ENCODE peak calls at places on chromosomes 7 and 10, in four cellular contexts. D, T, S and H are unnamed samples.

GRCh38 chr7:78852951-78853350 is 600.5 kb downstream of the MAGI2 start:
- DNase-seq in T (no peak), D (no peak), S (no peak), H (no peak)

GRCh38 chr7:128947854-128948253 is 10.1 kb downstream of the IRF5 start:
- DNase-seq in S (no peak), D (no peak), T (no peak), H (no peak)

GRCh38 chr10:80204193-80204714 is 1.1 kb downstream of the ANXA11 start:
- DNase-seq in T (no peak), D (no peak), S (peak), H (peak)

GRCh38 chr7:157276731-157277562 is 59.9 kb upstream of the DNAJB6 start:
- DNase-seq in T (no peak), D (no peak), S (no peak), H (peak)

GRCh38 chr7:105352018-105352612 is 36.6 kb downstream of the SRPK2 start:
- DNase-seq in D (peak), T (peak), S (no peak), H (peak)

GRCh38 chr7:149727053-149727452 is 46.3 kb downstream of the ZNF467 start:
- DNase-seq in S (no peak), T (no peak), D (no peak), H (no peak)

GRCh38 chr10:28551086-28551485 is 18.2 kb downstream of the WAC start:
- DNase-seq in T (no peak), S (no peak), D (no peak), H (no peak)

GRCh38 chr7:33836797-33837355 is 68.5 kb upstream of the BMPER start:
- DNase-seq in S (peak), T (no peak), D (no peak), H (no peak)

GRCh38 chr7:41222704-41223103 is 480.2 kb downstream of the INHBA start:
- DNase-seq in T (no peak), S (no peak), D (no peak), H (no peak)

GRCh38 chr10:51000164-51000563 is 74.1 kb upstream of the PRKG1 start:
- DNase-seq in D (no peak), S (no peak), T (no peak), H (no peak)

GRCh38 chr10:114687459-114687858 is 29.4 kb upstream of the ABLIM1 start:
- DNase-seq in D (no peak), T (no peak), S (no peak), H (no peak)

GRCh38 chr7:117164578-117164977 is 158.3 kb downstream of the WNT2 start:
- DNase-seq in S (no peak), T (no peak), D (no peak), H (no peak)

GRCh38 chr10:4626919-4627318 is 199.1 kb upstream of the AKR1E2 start:
- DNase-seq in T (no peak), S (no peak), D (no peak), H (no peak)

GRCh38 chr10:48684792-48685651 is at the start of gene WDFY4:
- DNase-seq in D (no peak), S (no peak), T (peak), H (peak)

GRCh38 chr7:55477781-55478374 is 94.4 kb downstream of the VOPP1 start:
- DNase-seq in D (no peak), T (no peak), S (no peak), H (no peak)

GRCh38 chr7:144437370-144438191 is 34.1 kb upstream of the NOBOX start:
- DNase-seq in S (peak), T (peak), D (peak), H (peak)

GRCh38 chr7:100875356-100875751 is 451 bp downstream of the SRRT start:
- DNase-seq in S (peak), T (no peak), D (no peak), H (peak)

GRCh38 chr7:93728292-93728691 is 153.8 kb upstream of the CALCR start:
- DNase-seq in S (no peak), D (no peak), T (no peak), H (no peak)

GRCh38 chr7:103573479-103574058 is 127.6 kb upstream of the SLC26A5 start:
- DNase-seq in T (peak), D (no peak), S (peak), H (peak)

GRCh38 chr10:78336402-78336791 is 302.7 kb downstream of the RPS24 start:
- DNase-seq in T (no peak), D (peak), S (no peak), H (no peak)

GRCh38 chr10:124497196-124497990 is 35.8 kb downstream of the LHPP start:
- DNase-seq in D (no peak), S (no peak), T (no peak), H (no peak)

GRCh38 chr10:8054498-8055407 is at the start of gene GATA3:
- DNase-seq in T (no peak), S (peak), D (no peak), H (peak)

GRCh38 chr7:138853448-138853847 is 55.5 kb upstream of the ATP6V0A4 start:
- DNase-seq in D (no peak), S (no peak), T (no peak), H (no peak)

GRCh38 chr7:116324582-116324981 is 114.2 kb downstream of the TES start:
- DNase-seq in S (no peak), D (no peak), T (no peak), H (no peak)

GRCh38 chr7:137625197-137625596 is 221.6 kb downstream of the DGKI start:
- DNase-seq in D (no peak), T (no peak), S (no peak), H (no peak)

GRCh38 chr10:50422259-50422658 is 170.9 kb upstream of the ASAH2 start:
- DNase-seq in D (no peak), T (no peak), S (no peak), H (no peak)

GRCh38 chr10:120253131-120253530 is 203.9 kb upstream of the PLPP4 start:
- DNase-seq in S (peak), T (no peak), D (no peak), H (no peak)

GRCh38 chr10:98029149-98030092 is 1.0 kb downstream of the CRTAC1 start:
- DNase-seq in S (no peak), D (no peak), T (no peak), H (no peak)

GRCh38 chr10:17349717-17350116 is 104.7 kb downstream of the ST8SIA6 start:
- DNase-seq in S (peak), D (no peak), T (no peak), H (no peak)

GRCh38 chr10:30915141-30915540 is 116.5 kb downstream of the ZNF438 start:
- DNase-seq in S (no peak), D (no peak), T (no peak), H (no peak)

GRCh38 chr10:124174071-124174566 is 80.7 kb upstream of the CHST15 start:
- DNase-seq in D (no peak), T (no peak), S (no peak), H (no peak)

GRCh38 chr7:146655928-146656797 is 539.6 kb downstream of the CNTNAP2 start:
- DNase-seq in T (no peak), S (peak), D (no peak), H (no peak)

GRCh38 chr10:99966306-99966705 is 43.4 kb downstream of the DNMBP start:
- DNase-seq in S (peak), T (no peak), D (no peak), H (no peak)

GRCh38 chr7:90180649-90181048 is 26.4 kb downstream of the STEAP1 start:
- DNase-seq in D (no peak), S (no peak), T (no peak), H (no peak)

GRCh38 chr7:54831046-54831643 is 72.1 kb upstream of the SEC61G start:
- DNase-seq in D (no peak), S (peak), T (no peak), H (no peak)

DNA sequence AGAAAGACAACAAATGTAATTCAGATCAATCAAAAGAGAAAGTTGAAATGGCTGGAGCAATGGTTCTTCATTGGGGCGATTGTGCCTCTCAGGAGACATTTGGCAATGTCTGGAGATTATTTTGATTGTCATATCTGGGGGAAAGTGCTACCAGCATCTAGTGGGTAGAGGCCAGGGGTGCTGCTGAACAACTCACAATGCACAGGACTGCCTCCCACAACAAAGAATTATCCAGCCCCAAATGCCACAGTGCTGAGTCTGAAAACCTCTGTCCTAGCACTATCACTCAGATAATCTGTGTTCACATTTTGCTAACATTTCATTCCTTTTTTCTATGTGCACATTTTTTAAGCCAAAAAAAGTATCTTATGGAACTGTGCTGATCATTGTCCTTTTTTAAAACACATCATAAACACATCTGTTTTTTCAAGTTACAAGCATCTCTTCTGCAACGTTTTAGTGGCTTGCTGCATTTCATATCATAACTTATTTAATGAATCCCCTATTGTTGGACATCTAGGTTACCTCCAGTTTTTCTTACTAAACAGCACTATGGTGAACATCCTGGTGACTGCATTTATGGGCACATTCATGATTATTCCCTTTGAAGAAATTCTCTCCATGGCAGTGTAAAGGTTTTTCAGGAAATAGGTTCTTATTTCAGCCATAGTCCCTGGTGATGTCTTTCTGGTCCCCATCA is 114.2 kb downstream of the C10orf105 start:
- DNase-seq in T (no peak), D (no peak), S (no peak), H (no peak)
- TF ChIP-seq CTCF in T (no peak), D (no peak), S (no peak), H (no peak)

DNA sequence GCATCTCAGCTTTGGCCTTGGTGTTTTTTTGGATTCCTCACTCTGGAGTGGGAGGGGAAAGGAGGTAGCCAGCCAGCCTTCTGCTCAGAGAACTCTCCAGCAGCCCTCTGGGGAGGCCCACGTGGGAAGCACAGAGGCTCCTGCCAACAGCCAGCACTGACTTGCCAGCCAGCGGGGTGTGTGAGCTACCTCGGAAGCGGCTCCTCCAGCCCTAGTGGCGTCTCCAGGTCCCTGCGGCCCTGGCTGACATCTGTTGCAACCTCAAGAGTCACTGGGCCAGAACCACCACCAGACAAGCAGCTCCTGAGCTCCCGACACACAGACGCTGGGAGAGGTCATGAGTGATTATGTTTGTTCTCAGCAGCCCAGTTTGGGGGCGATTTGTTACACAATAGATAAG is 180.2 kb upstream of the FZD8 start:
- DNase-seq in T (no peak), S (peak), D (peak), H (no peak)
- TF ChIP-seq CTCF in T (no peak), S (peak), D (no peak), H (no peak)

GRCh38 chr10:45675388-45675787 is 2.8 kb upstream of the ZFAND4 start:
- DNase-seq in S (no peak), T (no peak), D (no peak), H (no peak)

GRCh38 chr10:45673074-45673628 is 579 bp upstream of the ZFAND4 start:
- DNase-seq in D (no peak), S (no peak), T (no peak), H (no peak)

DNA sequence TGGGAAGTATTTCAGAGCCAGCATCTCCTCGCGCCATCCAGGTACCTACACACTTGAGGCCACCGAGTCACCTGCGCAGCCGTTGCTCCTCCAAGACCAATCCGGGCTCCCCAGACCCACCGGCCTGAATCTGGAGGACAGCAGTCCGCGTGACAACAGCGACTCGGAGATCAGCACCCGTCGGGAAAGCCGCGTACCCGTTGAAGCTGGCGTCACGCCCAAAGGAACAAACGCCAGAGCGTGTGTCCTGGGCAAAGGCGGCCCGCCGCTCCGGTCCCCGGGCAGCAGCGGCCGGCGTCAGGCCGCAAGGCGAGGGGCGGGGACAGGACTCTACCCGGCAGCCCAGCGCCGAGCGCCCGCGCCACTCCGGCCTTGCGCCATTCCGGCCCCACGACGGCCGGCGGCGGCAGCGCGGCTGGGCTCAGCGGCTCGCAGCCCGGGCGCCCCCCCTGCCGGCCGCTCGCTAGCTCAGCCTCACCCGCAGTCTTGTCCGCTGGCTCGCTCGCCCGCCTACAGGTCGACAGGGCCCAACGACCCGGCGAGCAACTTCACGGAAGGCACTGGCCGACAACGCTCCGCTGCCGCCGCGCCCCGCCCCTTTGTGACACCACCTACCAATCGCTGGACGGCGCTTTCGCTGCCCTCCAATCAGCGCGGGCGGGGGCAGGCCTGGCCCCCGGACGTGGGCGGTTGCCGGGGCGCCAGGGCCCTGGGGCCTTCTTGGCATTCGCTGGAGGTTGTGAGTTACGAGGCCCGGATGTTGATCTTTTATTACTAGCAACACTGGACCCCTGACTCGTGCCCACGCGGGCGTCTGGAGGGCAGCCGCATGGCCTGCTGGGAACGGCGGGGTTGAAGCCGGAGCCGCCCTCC is at the start of gene ZFAND4:
- DNase-seq in T (peak), D (peak), S (peak), H (peak)
- TF ChIP-seq CTCF in T (peak), D (peak), S (peak), H (peak)

GRCh38 chr7:127882313-127882920 is 148.8 kb downstream of the LRRC4 start:
- DNase-seq in T (no peak), S (no peak), D (no peak), H (no peak)

GRCh38 chr7:127886248-127886647 is 145.0 kb downstream of the LRRC4 start:
- DNase-seq in T (no peak), D (no peak), S (no peak), H (no peak)

GRCh38 chr7:127885843-127886242 is 145.4 kb downstream of the LRRC4 start:
- DNase-seq in T (no peak), D (no peak), S (no peak), H (no peak)

GRCh38 chr7:127885222-127885772 is 145.9 kb downstream of the LRRC4 start:
- DNase-seq in T (no peak), D (no peak), S (no peak), H (no peak)

DNA sequence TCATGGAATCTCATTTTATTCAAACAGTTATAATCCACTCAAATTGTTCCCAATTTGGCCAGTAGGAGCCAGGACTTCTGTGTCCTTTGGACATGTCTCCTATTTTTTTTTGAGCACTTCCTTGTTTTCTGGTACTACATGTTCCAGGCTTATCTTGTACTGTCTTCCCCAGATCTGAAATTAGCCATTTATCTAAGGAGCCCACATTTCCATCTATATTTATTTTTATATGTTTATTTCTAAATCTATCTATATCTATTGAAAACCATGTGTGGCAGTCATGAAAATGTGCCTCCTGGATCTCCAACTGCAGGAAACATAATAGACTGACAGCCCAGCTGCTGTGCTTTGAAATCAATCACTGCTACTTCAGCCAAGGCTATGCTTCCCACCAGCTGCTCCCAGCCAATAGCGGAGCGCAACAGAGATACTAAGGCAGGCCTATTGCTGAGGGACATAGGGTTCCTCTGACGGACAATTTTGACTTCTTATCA is 147.1 kb downstream of the LRRC4 start:
- DNase-seq in S (no peak), T (no peak), D (no peak), H (no peak)
- TF ChIP-seq CTCF in S (no peak), T (no peak), D (no peak), H (no peak)

DNA sequence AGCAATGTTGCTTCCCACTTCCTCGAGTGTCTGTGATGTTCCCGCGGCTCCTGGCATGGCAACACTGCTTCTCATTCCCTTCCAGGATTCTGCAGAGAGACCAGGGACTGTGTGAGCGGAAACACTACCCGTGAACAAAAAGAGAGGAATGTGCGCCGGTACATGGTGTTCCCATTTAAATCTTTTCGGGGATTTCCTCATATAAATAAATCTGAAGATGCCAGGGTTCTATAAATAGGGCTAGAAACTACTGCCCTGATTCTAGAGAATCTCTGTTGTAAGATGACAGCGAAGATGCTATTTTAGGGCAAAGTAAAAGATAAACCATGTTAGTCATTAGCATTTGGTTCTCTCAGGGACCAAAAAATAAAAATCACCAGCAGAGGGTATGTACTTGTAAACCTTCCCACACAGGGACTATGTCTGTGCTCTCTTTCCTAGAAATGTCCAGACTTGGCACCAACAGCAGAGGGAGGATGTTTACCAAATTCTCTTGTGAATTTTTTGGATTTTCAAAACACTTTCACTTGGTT is 92.2 kb upstream of the DDC start:
- DNase-seq in S (no peak), D (peak), T (no peak), H (no peak)
- TF ChIP-seq CTCF in S (no peak), D (peak), T (no peak), H (no peak)